ENCODE peak calls at places on chromosomes 2 and 18, in five cellular contexts. C is K562, W is SK-N-SH, J is H1, Y is GM12878. Q is an unnamed sample.

GRCh38 chr18:21262979-21263378 is 20.9 kb downstream of the GREB1L start:
- DNase-seq in W (no peak), J (no peak), Y (no peak), C (no peak), Q (no peak)

GRCh38 chr2:65686928-65687521 is 254.6 kb upstream of the SPRED2 start:
- DNase-seq in J (no peak), C (no peak), W (no peak), Y (no peak), Q (no peak)

GRCh38 chr2:236393101-236393500 is 128.9 kb upstream of the ASB18 start:
- DNase-seq in W (no peak), Y (no peak), C (no peak), J (no peak), Q (no peak)

GRCh38 chr18:75141166-75141565 is 67.8 kb downstream of the PTGR3 start:
- DNase-seq in Y (no peak), J (no peak), C (no peak), W (no peak), Q (no peak)

GRCh38 chr2:88590998-88591613 is 36.2 kb downstream of the EIF2AK3 start:
- DNase-seq in W (peak; percentile 47), C (peak; percentile 61), Y (peak; percentile 45), J (no peak), Q (peak; percentile 65)

GRCh38 chr18:75029456-75029855 is 179.5 kb downstream of the PTGR3 start:
- DNase-seq in J (no peak), W (no peak), Y (no peak), C (no peak), Q (no peak)

GRCh38 chr2:151569167-151569566 is 159.5 kb downstream of the RIF1 start:
- DNase-seq in J (no peak), Y (no peak), W (no peak), C (no peak), Q (no peak)

GRCh38 chr18:8777846-8778245 is 72.5 kb downstream of the MTCL1 start:
- DNase-seq in W (no peak), C (no peak), Y (no peak), J (no peak), Q (no peak)

GRCh38 chr2:137467246-137467862 is 496.9 kb upstream of the HNMT start:
- DNase-seq in Y (peak; percentile 1), W (peak; percentile 44), J (peak; percentile 75), C (peak; percentile 4), Q (peak; percentile 23)

GRCh38 chr18:76756491-76757288 is 65.7 kb upstream of the ZNF236 start:
- DNase-seq in C (no peak), J (no peak), Y (no peak), W (no peak), Q (peak; percentile 9)

GRCh38 chr2:140596447-140596846 is 1534.4 kb downstream of the LRP1B start:
- DNase-seq in C (no peak), W (no peak), J (no peak), Y (peak; percentile 4), Q (no peak)

GRCh38 chr18:4254840-4255239 is 200.3 kb downstream of the DLGAP1 start:
- DNase-seq in Y (no peak), W (no peak), C (no peak), J (no peak), Q (no peak)

GRCh38 chr2:226687641-226688253 is 111.9 kb downstream of the IRS1 start:
- DNase-seq in J (no peak), C (no peak), W (no peak), Y (no peak), Q (no peak)

GRCh38 chr2:197705143-197705911 is at the start of gene MARS2:
- DNase-seq in Y (peak; percentile 68), C (peak; percentile 92), J (peak; percentile 91), W (peak; percentile 98), Q (peak; percentile 88)

GRCh38 chr2:234335676-234336228 is 161.1 kb downstream of the ARL4C start:
- DNase-seq in W (peak; percentile 83), C (no peak), Y (no peak), J (no peak), Q (no peak)

DNA sequence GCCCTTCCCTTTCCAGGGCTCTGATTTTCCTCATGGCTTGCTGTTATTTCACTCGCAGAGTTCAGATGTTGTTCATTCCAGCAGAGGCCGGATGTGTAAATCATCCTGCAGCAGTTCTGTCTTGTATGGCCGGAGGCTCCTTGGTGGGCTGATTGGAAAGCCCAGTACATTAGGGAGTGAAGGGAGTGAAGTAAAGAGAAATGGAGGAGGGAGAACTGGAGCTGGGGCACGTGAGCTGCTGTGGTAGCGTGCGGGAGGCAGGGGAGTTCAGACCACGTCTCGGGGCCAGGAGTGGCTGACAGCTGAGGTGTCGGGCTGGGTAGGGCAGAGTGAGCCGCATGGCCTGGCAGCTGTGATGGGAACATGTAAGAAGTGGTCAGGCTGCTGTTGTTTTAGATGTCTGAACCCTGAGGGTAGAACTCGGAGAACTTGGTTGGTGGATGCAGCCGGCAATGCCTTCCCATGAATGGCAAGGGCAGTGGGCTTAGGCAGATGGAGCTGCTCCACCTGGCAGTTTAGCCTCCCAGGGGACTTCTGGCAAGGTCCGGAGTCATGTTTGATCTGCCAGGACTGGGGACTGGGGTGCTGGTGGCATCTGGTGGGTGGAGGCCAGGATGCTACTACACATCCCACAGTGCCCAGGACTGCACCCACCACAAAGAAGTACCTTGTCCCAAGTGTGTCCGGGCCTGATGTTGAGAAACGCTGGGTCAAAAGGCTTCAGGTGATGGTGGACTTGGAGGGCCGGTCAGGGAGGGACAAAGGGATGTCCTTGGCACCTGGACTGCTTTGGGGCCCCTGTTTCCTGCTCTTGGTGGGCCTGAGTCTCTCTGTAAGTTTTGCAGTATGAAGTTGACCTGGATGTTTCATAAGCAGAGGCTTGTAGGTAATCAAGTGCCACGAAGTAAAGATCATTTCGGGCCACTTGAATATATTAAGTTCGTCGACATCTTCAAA is 29.1 kb downstream of the ASAP2 start:
- DNase-seq in C (no peak), W (peak; percentile 79), J (no peak), Y (no peak), Q (peak; percentile 17)
- TF ChIP-seq YY1 in C (no peak), W (no peak), J (no peak), Y (no peak), Q (no peak)

GRCh38 chr2:98469862-98470544 is 25.3 kb downstream of the INPP4A start:
- DNase-seq in Y (no peak), J (no peak), W (no peak), C (no peak), Q (no peak)
- TF ChIP-seq GABPA in Y (no peak), J (no peak), W (no peak), C (no peak), Q (no peak)

GRCh38 chr18:48440924-48441323 is 31.7 kb upstream of the ZBTB7C start:
- DNase-seq in C (no peak), W (no peak), Y (no peak), J (no peak), Q (no peak)
- H3K27ac ChIP-seq in C (no peak overlapping the region), W (no peak overlapping the region), Y (no peak overlapping the region), J (no peak overlapping the region), Q (no peak overlapping the region)

DNA sequence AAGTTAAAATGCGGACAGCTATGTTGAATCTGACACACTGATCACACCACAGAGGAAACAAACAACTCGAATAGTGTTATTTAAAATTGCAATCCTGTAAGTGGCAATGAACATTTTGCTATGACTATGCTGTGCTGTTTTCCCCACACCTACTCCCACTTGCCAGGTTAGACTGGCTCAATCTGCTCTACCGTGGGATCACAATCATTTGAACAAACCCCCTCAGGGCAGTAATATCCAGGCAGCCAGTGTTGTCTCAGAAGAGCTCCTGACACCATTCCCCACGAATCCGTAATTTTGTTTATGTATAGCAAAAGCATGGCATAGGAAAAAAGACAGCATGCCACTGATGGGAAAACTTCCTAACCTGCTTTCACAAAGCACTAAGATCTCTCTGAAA is 284.3 kb downstream of the ERBB4 start:
- DNase-seq in J (no peak), W (peak; percentile 8), C (no peak), Y (no peak), Q (no peak)
- TF ChIP-seq YY1 in J (no peak), W (no peak), C (no peak), Y (no peak), Q (no peak)

DNA sequence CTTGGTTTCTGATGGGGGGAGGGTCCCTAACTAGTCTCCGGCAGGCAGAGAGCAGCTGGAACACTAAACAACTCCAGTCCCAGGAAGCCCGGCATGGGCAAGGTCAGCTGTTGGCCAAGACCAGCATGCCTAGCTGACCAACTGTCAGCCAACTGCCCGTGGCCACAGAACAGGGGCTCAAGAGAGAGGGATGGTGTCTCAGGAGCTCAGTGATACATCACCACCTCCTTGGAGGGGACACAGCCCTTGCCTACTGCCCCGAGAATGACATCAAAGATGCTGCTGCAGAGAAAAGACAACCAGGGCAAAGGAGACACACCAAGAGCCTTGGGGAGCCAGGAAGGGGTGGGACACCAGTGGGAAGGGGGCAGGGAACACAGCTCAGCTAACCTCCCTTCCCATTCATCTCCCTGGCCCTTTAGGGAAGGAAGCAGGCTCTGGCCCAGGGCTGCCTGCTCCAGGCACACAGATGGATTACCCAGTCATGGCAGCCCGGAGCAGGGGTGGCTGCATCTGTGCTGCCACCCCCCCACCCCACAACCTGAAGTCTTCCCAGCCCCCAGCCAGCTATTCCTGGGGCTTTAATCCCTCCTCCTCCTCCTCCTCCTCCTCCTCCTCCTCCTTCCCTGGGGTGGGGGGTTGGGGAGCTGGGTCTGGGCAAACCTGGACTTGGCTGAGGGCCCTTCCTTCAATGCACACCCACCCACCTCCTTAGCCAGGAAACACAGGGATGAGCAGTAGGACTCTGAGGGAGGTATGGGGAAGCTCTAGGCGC is 1.9 kb downstream of the BIN1 start:
- DNase-seq in Y (no peak), W (peak; percentile 54), C (no peak), J (peak; percentile 47), Q (no peak)
- TF ChIP-seq GABPA in Y (no peak), W (no peak), C (no peak), J (no peak), Q (no peak)

DNA sequence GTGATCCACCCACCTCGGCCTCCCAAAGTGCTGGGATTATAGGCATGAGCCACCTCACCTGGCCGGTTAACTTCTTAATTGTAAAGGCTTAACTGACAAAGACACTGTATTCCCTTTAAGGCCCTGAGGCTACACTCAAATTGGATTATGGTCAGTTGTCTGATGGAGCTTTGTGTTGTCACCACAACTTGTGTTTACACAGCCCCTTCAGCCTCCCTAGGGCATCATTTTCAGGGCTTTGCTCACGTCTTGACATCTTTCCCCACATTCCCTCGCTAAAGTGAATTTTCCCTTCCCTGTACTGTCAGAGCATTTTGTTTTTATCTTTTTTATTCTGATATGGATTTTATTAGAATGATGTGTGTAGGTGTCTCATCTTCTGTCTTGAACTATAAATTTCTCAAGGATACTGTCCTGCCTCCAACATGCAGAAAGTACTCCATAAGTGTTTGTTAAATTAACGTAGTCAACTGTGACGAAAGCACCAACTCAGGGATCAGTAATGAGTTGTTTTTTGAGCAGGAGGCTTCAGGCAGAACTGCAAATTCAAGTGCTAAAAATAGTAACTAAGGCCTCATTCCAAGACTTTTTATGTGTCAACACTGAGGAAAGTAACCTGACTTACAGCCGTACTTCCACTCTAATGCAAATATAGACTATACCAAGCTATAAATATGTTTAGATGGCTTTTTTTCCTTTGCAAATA is 77.1 kb upstream of the NARS1 start:
- DNase-seq in W (no peak), C (no peak), Y (no peak), J (no peak), Q (no peak)
- H3K27ac ChIP-seq in W (peak overlapping the region; percentile 5), C (no peak overlapping the region), Y (no peak overlapping the region), J (no peak overlapping the region), Q (no peak overlapping the region)

GRCh38 chr2:219297766-219298456 is 11.3 kb downstream of the PTPRN start:
- DNase-seq in C (no peak), J (no peak), Y (no peak), W (no peak), Q (no peak)

GRCh38 chr2:219300022-219300421 is 9.2 kb downstream of the PTPRN start:
- DNase-seq in W (no peak), C (no peak), Y (no peak), J (no peak), Q (no peak)

GRCh38 chr2:219296631-219297391 is 12.4 kb downstream of the PTPRN start:
- DNase-seq in Y (no peak), C (no peak), J (no peak), W (no peak), Q (no peak)

GRCh38 chr2:219299372-219299760 is 9.8 kb downstream of the PTPRN start:
- DNase-seq in J (no peak), W (no peak), C (no peak), Y (no peak), Q (no peak)

GRCh38 chr2:219298759-219299371 is 10.3 kb downstream of the PTPRN start:
- DNase-seq in Y (peak; percentile 32), J (peak; percentile 99), C (peak; percentile 85), W (peak; percentile 93), Q (peak; percentile 68)
- TF ChIP-seq YY1 in Y (peak; percentile 76), J (no peak), C (peak; percentile 30), W (no peak), Q (peak; percentile 56)

Q was measured in HepG2.